ENCODE peak calls at places on chromosomes 1 and 21, in six cellular contexts. Q, X, Z, Y, N and V are unnamed samples.

GRCh38 chr1:8239039-8239305 is 78.9 kb upstream of the SLC45A1 start:
- DNase-seq in Q (no peak), X (no peak), Z (no peak), Y (peak), N (no peak), V (no peak)

GRCh38 chr1:23810818-23811420 is 10.4 kb upstream of the GALE start:
- DNase-seq in Q (peak), X (no peak), Z (peak), Y (no peak), N (peak), V (peak)

GRCh38 chr1:11502516-11502915 is 23.6 kb downstream of the DISP3 start:
- DNase-seq in Q (no peak), X (no peak), Z (no peak), Y (no peak), N (no peak), V (no peak)

GRCh38 chr21:34534522-34534921 is 22.5 kb upstream of the KCNE1 start:
- DNase-seq in Q (no peak), X (no peak), Z (no peak), Y (peak), N (no peak), V (no peak)

GRCh38 chr1:10646347-10646861 is 150.0 kb downstream of the CASZ1 start:
- DNase-seq in Q (peak), X (no peak), Z (no peak), Y (no peak), N (no peak), V (no peak)

GRCh38 chr1:30919025-30919881 is 10.7 kb upstream of the SDC3 start:
- DNase-seq in Q (peak), X (no peak), Z (peak), Y (no peak), N (no peak), V (no peak)

GRCh38 chr21:39869141-39869818 is 2.0 kb downstream of the PCP4 start:
- DNase-seq in Q (no peak), X (no peak), Z (no peak), Y (no peak), N (no peak), V (no peak)

GRCh38 chr1:39822146-39822545 is 33.5 kb upstream of the BMP8B start:
- DNase-seq in Q (no peak), X (no peak), Z (no peak), Y (no peak), N (no peak), V (no peak)

GRCh38 chr1:235326719-235327558 is 1.0 kb downstream of the ARID4B start:
- DNase-seq in Q (peak), X (peak), Z (peak), Y (peak), N (peak), V (peak)

GRCh38 chr21:38460171-38460742 is 38.0 kb downstream of the ERG start:
- DNase-seq in Q (no peak), X (no peak), Z (no peak), Y (no peak), N (no peak), V (no peak)

GRCh38 chr1:170545476-170545875 is 13.5 kb downstream of the GORAB start:
- DNase-seq in Q (no peak), X (no peak), Z (no peak), Y (no peak), N (no peak), V (no peak)

GRCh38 chr1:107936498-107937481 is 28.2 kb downstream of the VAV3 start:
- DNase-seq in Q (no peak), X (no peak), Z (peak), Y (no peak), N (no peak), V (no peak)

GRCh38 chr1:83845437-83846071 is 153.4 kb downstream of the TTLL7 start:
- DNase-seq in Q (no peak), X (no peak), Z (no peak), Y (peak), N (no peak), V (no peak)

GRCh38 chr1:107264561-107264960 is 123.7 kb downstream of the NTNG1 start:
- DNase-seq in Q (no peak), X (no peak), Z (no peak), Y (no peak), N (no peak), V (no peak)

GRCh38 chr21:29351691-29352090 is 53.0 kb downstream of the BACH1 start:
- DNase-seq in Q (no peak), X (no peak), Z (no peak), Y (no peak), N (no peak), V (no peak)

GRCh38 chr1:199460933-199461332 is 566.6 kb upstream of the NR5A2 start:
- DNase-seq in Q (no peak), X (no peak), Z (no peak), Y (no peak), N (no peak), V (no peak)

GRCh38 chr1:84379128-84379527 is 19.2 kb upstream of the DNASE2B start:
- DNase-seq in Q (no peak), X (no peak), Z (no peak), Y (no peak), N (no peak), V (no peak)

GRCh38 chr1:109975718-109976117 is 8.8 kb upstream of the AHCYL1 start:
- DNase-seq in Q (no peak), X (no peak), Z (no peak), Y (peak), N (no peak), V (no peak)

GRCh38 chr21:37071561-37072238 is 1.2 kb downstream of the PIGP start:
- DNase-seq in Q (peak), X (no peak), Z (no peak), Y (no peak), N (no peak), V (no peak)

GRCh38 chr1:45677751-45678245 is 8.5 kb downstream of the GPBP1L1 start:
- DNase-seq in Q (no peak), X (no peak), Z (no peak), Y (no peak), N (no peak), V (no peak)

GRCh38 chr1:171566467-171566866 is 55.6 kb upstream of the MYOCOS start:
- DNase-seq in Q (no peak), X (no peak), Z (no peak), Y (no peak), N (no peak), V (no peak)

GRCh38 chr1:244339776-244340175 is 111.9 kb downstream of the ADSS2 start:
- DNase-seq in Q (no peak), X (no peak), Z (no peak), Y (no peak), N (no peak), V (no peak)

GRCh38 chr1:85464497-85465098 is 361 bp downstream of the DDAH1 start:
- DNase-seq in Q (no peak), X (peak), Z (peak), Y (peak), N (no peak), V (peak)

GRCh38 chr1:173257805-173258204 is 50.7 kb upstream of the TNFSF4 start:
- DNase-seq in Q (no peak), X (no peak), Z (no peak), Y (no peak), N (no peak), V (no peak)

GRCh38 chr1:114250683-114251572 is 97.3 kb upstream of the SYT6 start:
- DNase-seq in Q (no peak), X (no peak), Z (no peak), Y (no peak), N (no peak), V (no peak)

GRCh38 chr1:201042663-201043461 is 19.3 kb upstream of the KIF21B start:
- DNase-seq in Q (peak), X (peak), Z (peak), Y (peak), N (no peak), V (peak)

GRCh38 chr1:102833171-102833570 is 275.2 kb downstream of the COL11A1 start:
- DNase-seq in Q (no peak), X (no peak), Z (no peak), Y (no peak), N (no peak), V (no peak)

GRCh38 chr1:13605159-13605558 is 21.5 kb downstream of the PDPN start:
- DNase-seq in Q (no peak), X (no peak), Z (no peak), Y (no peak), N (no peak), V (no peak)

GRCh38 chr1:20165522-20165951 is 20.4 kb upstream of the UBXN10 start:
- DNase-seq in Q (peak), X (no peak), Z (no peak), Y (peak), N (no peak), V (no peak)

GRCh38 chr1:86666368-86666767 is 38.0 kb upstream of the SH3GLB1 start:
- DNase-seq in Q (no peak), X (no peak), Z (no peak), Y (no peak), N (no peak), V (no peak)

GRCh38 chr1:69055223-69055622 is 512.5 kb upstream of the LRRC7 start:
- DNase-seq in Q (no peak), X (no peak), Z (no peak), Y (no peak), N (no peak), V (no peak)

GRCh38 chr1:168789501-168789900 is 60.5 kb upstream of the DPT start:
- DNase-seq in Q (no peak), X (no peak), Z (no peak), Y (no peak), N (no peak), V (no peak)

GRCh38 chr1:230163205-230163604 is 96.2 kb downstream of the GALNT2 start:
- DNase-seq in Q (no peak), X (no peak), Z (no peak), Y (no peak), N (no peak), V (no peak)

GRCh38 chr1:1899266-1899966 is 8.5 kb upstream of the GNB1 start:
- DNase-seq in Q (no peak), X (no peak), Z (no peak), Y (peak), N (no peak), V (no peak)
- TF ChIP-seq TAF1 in Q (no peak), X (no peak), Z (no peak), Y (no peak), N (no peak), V (no peak)

GRCh38 chr1:1090424-1091343 is 16.6 kb upstream of the RNF223 start:
- DNase-seq in Q (no peak), X (no peak), Z (no peak), Y (no peak), N (no peak), V (no peak)

GRCh38 chr1:1092149-1092855 is 18.2 kb upstream of the RNF223 start:
- DNase-seq in Q (no peak), X (no peak), Z (no peak), Y (no peak), N (no peak), V (no peak)

GRCh38 chr1:1091344-1092148 is 17.4 kb upstream of the RNF223 start:
- DNase-seq in Q (peak), X (peak), Z (peak), Y (no peak), N (no peak), V (peak)

GRCh38 chr1:1092890-1093609 is 18.9 kb upstream of the RNF223 start:
- DNase-seq in Q (no peak), X (peak), Z (no peak), Y (no peak), N (no peak), V (no peak)

GRCh38 chr1:1093610-1093943 is 19.5 kb upstream of the RNF223 start:
- DNase-seq in Q (no peak), X (no peak), Z (no peak), Y (no peak), N (no peak), V (no peak)
- TF ChIP-seq POLR2AphosphoS5 in Q (no peak), X (no peak), Z (no peak), Y (no peak), N (no peak), V (no peak)

GRCh38 chr1:6907676-6908434 is 122.6 kb downstream of the CAMTA1 start:
- DNase-seq in Q (no peak), X (no peak), Z (no peak), Y (no peak), N (no peak), V (no peak)

GRCh38 chr1:6905790-6906189 is 120.5 kb downstream of the CAMTA1 start:
- DNase-seq in Q (no peak), X (no peak), Z (no peak), Y (no peak), N (no peak), V (no peak)

GRCh38 chr1:6906783-6907182 is 121.5 kb downstream of the CAMTA1 start:
- DNase-seq in Q (no peak), X (no peak), Z (no peak), Y (no peak), N (no peak), V (no peak)

GRCh38 chr1:6909401-6909800 is 124.1 kb downstream of the CAMTA1 start:
- DNase-seq in Q (no peak), X (no peak), Z (no peak), Y (no peak), N (no peak), V (no peak)

DNA sequence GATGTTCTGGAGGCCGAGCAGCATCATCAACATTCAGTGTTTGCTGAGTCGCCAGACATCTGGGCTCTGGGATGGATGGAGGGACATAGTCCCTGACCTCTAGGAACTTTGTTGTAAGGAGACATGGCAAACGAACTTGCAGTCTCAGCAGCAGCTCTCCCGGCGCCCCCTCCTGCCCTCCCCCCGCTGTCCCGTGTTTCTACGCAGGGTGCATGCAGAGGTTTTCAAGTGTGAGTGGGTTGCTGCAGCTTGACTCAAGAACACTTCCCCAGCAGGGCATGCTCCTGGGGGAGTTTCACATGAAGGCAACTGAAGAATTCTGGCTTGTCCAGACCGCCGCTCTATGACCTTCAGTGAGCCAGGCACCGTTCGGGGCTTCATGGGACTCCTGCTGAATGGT is 121.9 kb downstream of the CAMTA1 start:
- DNase-seq in Q (no peak), X (no peak), Z (no peak), Y (no peak), N (no peak), V (no peak)
- TF ChIP-seq POLR2A in Q (no peak), X (no peak), Z (no peak), Y (no peak), N (no peak), V (no peak)

GRCh38 chr1:32048440-32048839 is 24.3 kb upstream of the TMEM39B start:
- DNase-seq in Q (no peak), X (no peak), Z (no peak), Y (no peak), N (no peak), V (no peak)

GRCh38 chr1:32056598-32056997 is 16.1 kb upstream of the TMEM39B start:
- DNase-seq in Q (no peak), X (no peak), Z (no peak), Y (no peak), N (no peak), V (no peak)

GRCh38 chr1:32055426-32055825 is 17.3 kb upstream of the TMEM39B start:
- DNase-seq in Q (no peak), X (no peak), Z (no peak), Y (no peak), N (no peak), V (no peak)

GRCh38 chr1:32051706-32052105 is 21.0 kb upstream of the TMEM39B start:
- DNase-seq in Q (no peak), X (no peak), Z (no peak), Y (no peak), N (no peak), V (no peak)

DNA sequence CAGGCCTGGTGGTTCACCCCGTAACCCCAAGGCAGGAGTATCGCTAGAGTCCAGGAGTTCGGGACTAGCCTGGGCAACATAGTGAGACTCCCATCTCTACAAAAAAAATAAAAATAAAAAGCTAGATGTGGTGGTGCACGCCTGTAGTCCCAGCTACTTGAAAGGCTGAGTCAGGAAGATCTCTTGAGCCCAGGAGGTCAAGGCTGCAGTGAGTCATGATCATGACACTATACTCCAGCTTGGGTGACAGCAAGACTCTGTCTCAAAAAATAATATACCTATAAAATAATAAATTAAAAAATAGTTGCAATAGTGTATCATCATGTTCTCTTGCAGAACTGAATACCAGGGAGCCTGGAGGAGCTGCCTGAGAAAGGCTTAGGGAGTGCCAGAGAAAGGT is 19.9 kb upstream of the TMEM39B start:
- DNase-seq in Q (no peak), X (no peak), Z (no peak), Y (no peak), N (no peak), V (no peak)
- TF ChIP-seq TAF1 in Q (no peak), X (no peak), Z (no peak), Y (no peak), N (no peak), V (no peak)

DNA sequence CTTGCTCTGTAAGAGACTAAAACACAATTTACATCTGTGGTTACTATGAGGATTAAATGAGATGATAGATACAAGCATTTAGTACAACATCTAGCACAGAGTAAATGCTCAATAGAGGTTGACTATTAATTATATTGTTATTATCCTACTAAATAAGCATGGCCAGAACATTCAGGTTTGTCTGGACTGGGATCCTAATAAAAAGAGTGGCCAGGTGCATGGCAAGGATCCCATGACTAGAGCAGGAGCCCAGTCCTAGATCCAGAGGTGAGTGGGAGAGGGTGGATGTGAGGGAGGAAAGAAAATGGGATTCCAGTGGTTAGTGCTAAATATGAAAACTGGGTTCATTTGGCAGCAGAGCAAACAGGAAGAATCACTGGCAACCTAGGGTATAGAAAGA is 71.3 kb upstream of the FGGY start:
- DNase-seq in Q (no peak), X (no peak), Z (no peak), Y (no peak), N (no peak), V (no peak)
- TF ChIP-seq POLR2AphosphoS5 in Q (no peak), X (no peak), Z (no peak), Y (no peak), N (no peak), V (no peak)

DNA sequence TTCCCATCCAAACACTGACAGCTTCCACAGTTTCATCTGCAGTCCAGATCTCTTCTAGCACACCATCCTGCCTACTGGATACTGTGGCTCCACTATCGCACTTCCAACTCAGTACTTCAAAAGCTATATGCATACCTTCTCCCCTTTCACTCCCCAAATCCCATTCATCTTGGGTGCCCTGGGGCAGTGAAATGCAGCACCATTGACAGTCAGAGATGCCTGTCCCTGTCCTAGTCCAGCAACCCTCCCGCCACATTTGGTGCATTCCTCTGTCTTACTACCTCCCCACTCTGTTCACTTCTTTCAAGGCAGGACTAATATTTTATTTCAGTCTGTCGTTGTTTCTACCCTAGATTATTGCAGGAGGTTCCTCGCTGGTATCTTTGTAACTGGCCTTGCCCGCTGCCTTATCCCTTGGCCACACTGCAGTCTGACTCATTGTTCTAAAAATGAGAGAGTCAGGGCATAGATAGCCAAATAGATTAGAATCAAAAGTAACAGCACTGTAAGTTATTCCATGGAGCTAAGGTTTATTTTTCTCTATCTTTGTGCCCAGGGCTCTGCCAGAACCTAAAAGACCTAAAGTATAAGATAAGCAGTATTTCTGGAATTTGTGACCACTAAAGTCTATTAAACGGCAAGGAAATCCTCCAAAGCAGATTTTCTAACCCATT is 96.7 kb downstream of the ESRRG start:
- DNase-seq in Q (no peak), X (no peak), Z (no peak), Y (no peak), N (no peak), V (no peak)
- TF ChIP-seq POLR2A in Q (no peak), X (no peak), Z (no peak), Y (no peak), N (no peak), V (no peak)

GRCh38 chr1:37727186-37727585 is 34.9 kb downstream of the CDCA8 start:
- DNase-seq in Q (no peak), X (no peak), Z (no peak), Y (no peak), N (no peak), V (no peak)

GRCh38 chr1:37728416-37728815 is 36.1 kb downstream of the CDCA8 start:
- DNase-seq in Q (no peak), X (no peak), Z (no peak), Y (no peak), N (no peak), V (no peak)

GRCh38 chr1:37726746-37727145 is 34.4 kb downstream of the CDCA8 start:
- DNase-seq in Q (no peak), X (no peak), Z (no peak), Y (no peak), N (no peak), V (no peak)

GRCh38 chr1:37724575-37724974 is 32.3 kb downstream of the CDCA8 start:
- DNase-seq in Q (no peak), X (no peak), Z (no peak), Y (no peak), N (no peak), V (no peak)

GRCh38 chr1:37726191-37726590 is 33.9 kb downstream of the CDCA8 start:
- DNase-seq in Q (no peak), X (no peak), Z (no peak), Y (no peak), N (no peak), V (no peak)
- TF ChIP-seq TAF1 in Q (no peak), X (no peak), Z (no peak), Y (no peak), N (no peak), V (no peak)